ENCODE peak calls at places on chromosomes 1 and 21, in eight cellular contexts. S is ovary, N is lower lobe of right lung, Q is suprapubic skin, D is left ventricle myocardium inferior, U is heart right ventricle, W is HCT116, I is fibroblast of lung. R is an unnamed sample.
A peak's percentile ranks its signal among the peaks of the same experiment; 100 is the strongest.

GRCh38 chr1:206647224-206647623 is 11.9 kb downstream of the DYRK3 start:
- DNase-seq in U (no peak), D (no peak), W (no peak), S (no peak), N (no peak), Q (no peak), I (no peak), R (no peak)

GRCh38 chr1:3038113-3038551 is 16.9 kb downstream of the ACTRT2 start:
- DNase-seq in U (no peak), N (no peak), I (no peak), D (no peak), Q (peak; percentile 71), W (no peak), S (no peak), R (no peak)

GRCh38 chr1:217333939-217334338 is 297.0 kb downstream of the GPATCH2 start:
- DNase-seq in I (peak; percentile 5), W (peak; percentile 7), S (no peak), Q (no peak), N (no peak), U (no peak), D (no peak), R (no peak)

GRCh38 chr1:208569181-208569580 is 325.0 kb upstream of the PLXNA2 start:
- DNase-seq in D (no peak), U (no peak), N (no peak), W (no peak), I (no peak), Q (no peak), S (no peak), R (no peak)

GRCh38 chr1:40661678-40662077 is 3.8 kb downstream of the RIMS3 start:
- DNase-seq in I (no peak), N (no peak), W (no peak), U (no peak), Q (no peak), S (no peak), D (no peak), R (no peak)

GRCh38 chr1:58745666-58746065 is 38.2 kb downstream of the JUN start:
- DNase-seq in W (no peak), I (peak; percentile 16), N (no peak), Q (no peak), U (no peak), D (no peak), S (no peak), R (no peak)

GRCh38 chr1:209549384-209550001 is 34.0 kb upstream of the CAMK1G start:
- DNase-seq in U (no peak), S (no peak), W (no peak), Q (no peak), N (no peak), D (no peak), I (no peak), R (no peak)

GRCh38 chr1:111176678-111177077 is 23.8 kb downstream of the DENND2D start:
- DNase-seq in W (no peak), D (no peak), Q (no peak), N (no peak), S (no peak), I (peak; percentile 38), U (no peak), R (no peak)

GRCh38 chr1:224542783-224543440 is 73.2 kb upstream of the CNIH3 start:
- DNase-seq in W (peak; percentile 84), N (no peak), S (no peak), I (peak; percentile 100), U (no peak), D (no peak), Q (no peak), R (no peak)

GRCh38 chr1:85578321-85579295 is 2.0 kb upstream of the CCN1 start:
- DNase-seq in Q (no peak), W (no peak), S (no peak), U (no peak), I (peak; percentile 99), D (no peak), N (no peak), R (no peak)

GRCh38 chr1:10195570-10195969 is 14.8 kb upstream of the KIF1B start:
- DNase-seq in D (no peak), N (no peak), U (no peak), S (no peak), I (peak; percentile 69), Q (no peak), W (peak; percentile 13), R (no peak)

GRCh38 chr1:218201004-218201403 is 84.1 kb upstream of the RRP15 start:
- DNase-seq in N (no peak), D (no peak), I (no peak), W (no peak), U (no peak), Q (no peak), S (no peak), R (no peak)

GRCh38 chr1:60088620-60089155 is 15.1 kb upstream of the C1orf87 start:
- DNase-seq in S (no peak), D (no peak), U (no peak), W (no peak), N (no peak), I (no peak), Q (no peak), R (no peak)

GRCh38 chr1:63487336-63488065 is 35.5 kb downstream of the ITGB3BP start:
- DNase-seq in I (peak; percentile 39), D (no peak), S (no peak), N (no peak), Q (no peak), U (no peak), W (no peak), R (no peak)

GRCh38 chr1:212189352-212189738 is 95.9 kb upstream of the PPP2R5A start:
- DNase-seq in S (no peak), N (no peak), W (no peak), Q (no peak), I (no peak), D (no peak), U (no peak), R (no peak)

GRCh38 chr21:32597205-32597604 is 11.9 kb upstream of the TCP10L start:
- DNase-seq in I (peak; percentile 96), Q (no peak), W (peak; percentile 77), U (no peak), N (no peak), S (no peak), D (no peak), R (no peak)

GRCh38 chr21:46662765-46663500 is 27.5 kb downstream of the PRMT2 start:
- DNase-seq in N (no peak), I (no peak), Q (no peak), D (no peak), W (no peak), U (no peak), S (no peak), R (no peak)

GRCh38 chr1:110243581-110243980 is 33.5 kb downstream of the KCNC4 start:
- DNase-seq in D (no peak), I (no peak), N (no peak), U (no peak), S (no peak), Q (no peak), W (no peak), R (no peak)

GRCh38 chr21:45410151-45410864 is 5.3 kb downstream of the COL18A1 start:
- DNase-seq in D (peak; percentile 33), N (no peak), S (peak; percentile 73), I (peak; percentile 45), Q (no peak), U (peak; percentile 22), W (no peak), R (no peak)

GRCh38 chr1:52403566-52404115 is 582 bp downstream of the ORC1 start:
- DNase-seq in S (no peak), D (no peak), Q (no peak), N (no peak), U (no peak), I (peak; percentile 78), W (peak; percentile 55), R (no peak)

DNA sequence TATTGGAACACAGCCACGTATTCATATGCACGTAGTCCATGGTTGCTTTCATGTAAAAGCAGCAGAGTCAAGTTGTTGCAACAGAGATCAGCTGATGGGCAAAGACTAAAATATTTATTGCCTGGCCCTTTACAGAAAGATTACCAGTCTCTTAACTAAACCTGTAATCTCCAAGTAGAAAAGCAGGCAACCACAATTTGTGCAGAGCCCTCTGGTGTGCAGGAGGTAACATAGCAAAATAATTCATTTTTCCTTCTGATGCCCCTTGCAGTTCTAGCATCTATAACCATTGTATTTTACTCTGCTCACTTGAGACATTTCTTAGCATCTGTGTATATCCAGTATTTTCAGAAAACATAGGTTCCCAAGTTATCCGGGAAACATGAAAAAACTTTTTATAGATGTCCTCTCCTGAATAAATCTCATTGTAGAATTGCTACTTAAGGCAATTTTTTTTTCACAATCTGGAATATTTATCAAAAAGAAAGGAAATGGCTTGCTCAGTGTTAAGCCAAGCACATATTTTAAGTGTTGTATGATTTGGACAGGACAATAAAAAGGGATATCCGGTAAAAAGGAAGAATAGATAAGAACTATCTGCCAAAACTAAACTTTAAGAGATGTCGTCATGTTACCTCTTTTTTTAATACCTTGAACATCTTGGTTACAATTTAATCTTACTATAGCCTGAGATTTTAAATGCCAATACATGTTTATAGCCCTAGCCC is 430.7 kb downstream of the PLPP3 start:
- DNase-seq in N (no peak), S (no peak), W (no peak), U (no peak), Q (no peak), I (no peak), D (no peak), R (no peak)
- TF ChIP-seq CTCF in N (no peak), S (no peak), W (no peak), U (no peak), Q (no peak), I (no peak), D (peak; percentile 39), R (no peak)

DNA sequence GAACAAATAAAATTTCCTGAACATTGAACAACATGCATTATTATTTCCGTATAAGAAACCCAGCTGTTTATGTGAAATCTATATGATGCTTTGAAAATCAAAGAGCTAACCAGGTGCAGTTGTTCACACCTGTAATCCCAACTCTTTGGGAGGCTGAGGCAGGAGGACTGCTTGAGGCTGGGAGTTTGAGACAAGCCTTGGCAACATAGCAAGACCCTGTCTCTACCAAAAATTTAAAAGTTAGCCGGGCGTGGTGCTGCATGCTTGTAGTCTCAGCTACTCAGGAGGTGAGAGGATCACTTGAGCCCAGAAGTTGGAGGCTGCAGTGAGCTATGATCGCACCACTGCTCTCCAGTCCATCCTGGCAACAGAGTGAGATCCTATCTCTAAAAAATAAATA is 4.8 kb upstream of the ZNF281 start:
- DNase-seq in S (no peak), W (no peak), I (no peak), U (no peak), N (no peak), D (no peak), Q (no peak), R (no peak)
- H3K27ac ChIP-seq in S (no peak overlapping the region), W (peak overlapping the region; percentile 69), I (peak overlapping the region; percentile 39), U (no peak overlapping the region), N (no peak overlapping the region), D (no peak overlapping the region), Q (no peak overlapping the region), R (no peak overlapping the region)

GRCh38 chr1:226871047-226871365 is 590 bp downstream of the PSEN2 start:
- DNase-seq in I (no peak), S (no peak), U (no peak), D (no peak), W (no peak), Q (no peak), N (no peak), R (no peak)
- TF ChIP-seq CTCF in I (no peak), S (no peak), U (no peak), D (no peak), W (no peak), Q (no peak), N (peak; percentile 5), R (no peak)

DNA sequence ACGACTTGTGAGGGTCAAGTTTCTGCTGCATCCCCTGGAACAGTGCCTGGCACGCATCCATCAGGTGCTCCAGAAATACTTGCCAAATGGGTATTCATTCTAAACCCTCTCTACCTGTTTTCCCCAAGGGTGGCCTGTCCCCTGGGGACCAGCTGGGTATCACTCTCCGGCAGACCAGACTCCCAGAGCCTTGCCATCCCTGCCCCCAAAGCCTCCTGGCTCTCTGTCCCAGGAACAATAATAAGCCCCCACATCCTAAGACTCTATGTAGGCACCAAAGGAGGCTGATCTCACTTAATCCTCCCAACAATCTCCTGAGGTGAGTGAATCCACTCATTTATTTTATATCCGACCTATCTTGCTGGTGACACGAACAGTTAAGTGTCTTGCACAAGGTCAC is 96.7 kb downstream of the MRPL37 start:
- DNase-seq in I (no peak), S (no peak), W (no peak), D (no peak), U (no peak), Q (no peak), N (no peak), R (no peak)
- H3K27ac ChIP-seq in I (no peak overlapping the region), S (peak overlapping the region; percentile 13), W (no peak overlapping the region), D (peak overlapping the region; percentile 58), U (peak overlapping the region; percentile 18), Q (no peak overlapping the region), N (peak overlapping the region; percentile 20), R (no peak overlapping the region)